ENCODE peak calls at places on chromosomes 4 and X, in five cellular contexts. J, H, L, A and E are unnamed samples.

GRCh38 chrX:38886112-38886511 is 84.9 kb downstream of the MID1IP1 start:
- DNase-seq in J (no peak), H (no peak), L (no peak), A (no peak), E (no peak)

GRCh38 chrX:2609431-2610238 is 81.5 kb upstream of the CD99 start:
- DNase-seq in J (no peak), H (no peak), L (peak), A (peak), E (no peak)

GRCh38 chr4:45621926-45622325 is 501.9 kb downstream of the GABRG1 start:
- DNase-seq in J (no peak), H (no peak), L (peak), A (no peak), E (no peak)

GRCh38 chr4:13537832-13538177 is 6.5 kb downstream of the NKX3-2 start:
- DNase-seq in J (no peak), H (no peak), L (no peak), A (no peak), E (no peak)

GRCh38 chrX:101595739-101596419 is 21.9 kb downstream of the ARMCX6 start:
- DNase-seq in J (no peak), H (no peak), L (peak), A (peak), E (peak)

GRCh38 chrX:11341274-11342256 is 48.4 kb downstream of the AMELX start:
- DNase-seq in J (no peak), H (peak), L (peak), A (peak), E (no peak)

GRCh38 chr4:4569036-4569435 is 27.2 kb upstream of the STX18 start:
- DNase-seq in J (no peak), H (no peak), L (no peak), A (no peak), E (no peak)

GRCh38 chrX:136121788-136122187 is 25.5 kb upstream of the FHL1 start:
- DNase-seq in J (no peak), H (no peak), L (peak), A (no peak), E (no peak)

GRCh38 chrX:118665204-118665603 is 62.2 kb upstream of the IL13RA1 start:
- DNase-seq in J (no peak), H (no peak), L (no peak), A (no peak), E (no peak)

GRCh38 chrX:154426916-154427792 is 1.3 kb upstream of the ATP6AP1 start:
- DNase-seq in J (no peak), H (no peak), L (no peak), A (no peak), E (no peak)

GRCh38 chrX:134804779-134805178 is 146.5 kb upstream of the PLAC1 start:
- DNase-seq in J (no peak), H (no peak), L (no peak), A (no peak), E (no peak)

GRCh38 chrX:120559799-120560198 is 963 bp downstream of the CUL4B start:
- DNase-seq in J (no peak), H (no peak), L (no peak), A (no peak), E (no peak)

GRCh38 chr4:25861951-25862410 is 807 bp downstream of the SEL1L3 start:
- DNase-seq in J (no peak), H (no peak), L (peak), A (peak), E (no peak)

GRCh38 chr4:83019794-83020497 is 9.3 kb upstream of the LIN54 start:
- DNase-seq in J (no peak), H (no peak), L (no peak), A (no peak), E (no peak)

GRCh38 chr4:168124008-168124641 is 31.8 kb downstream of the ANXA10 start:
- DNase-seq in J (no peak), H (no peak), L (peak), A (no peak), E (no peak)

GRCh38 chr4:21327976-21328700 is 620.4 kb downstream of the KCNIP4 start:
- DNase-seq in J (no peak), H (no peak), L (no peak), A (no peak), E (no peak)

GRCh38 chr4:10965196-10965595 is 280.6 kb upstream of the CLNK start:
- DNase-seq in J (no peak), H (no peak), L (peak), A (no peak), E (no peak)

GRCh38 chr4:87108142-87108546 is 112.3 kb downstream of the KLHL8 start:
- DNase-seq in J (no peak), H (no peak), L (peak), A (peak), E (no peak)

GRCh38 chr4:170465434-170465833 is 375.7 kb upstream of the AADAT start:
- DNase-seq in J (no peak), H (no peak), L (no peak), A (peak), E (no peak)

GRCh38 chrX:131068945-131069719 is 11.0 kb downstream of the ARHGAP36 start:
- DNase-seq in J (no peak), H (no peak), L (no peak), A (peak), E (peak)

GRCh38 chr4:61922766-61923165 is 722.6 kb downstream of the ADGRL3 start:
- DNase-seq in J (no peak), H (no peak), L (no peak), A (peak), E (no peak)

GRCh38 chr4:138199568-138200235 is 42.4 kb downstream of the SLC7A11 start:
- DNase-seq in J (no peak), H (peak), L (peak), A (peak), E (no peak)

GRCh38 chr4:164807611-164808010 is 53.7 kb downstream of the SMIM31 start:
- DNase-seq in J (no peak), H (peak), L (peak), A (peak), E (no peak)

GRCh38 chr4:152190907-152191306 is 345.0 kb downstream of the FBXW7 start:
- DNase-seq in J (no peak), H (no peak), L (no peak), A (no peak), E (no peak)

GRCh38 chr4:100981447-100982204 is 365.7 kb downstream of the PPP3CA start:
- DNase-seq in J (no peak), H (no peak), L (peak), A (peak), E (no peak)

GRCh38 chr4:180060159-180060889 is 2182.9 kb upstream of the TENM3 start:
- DNase-seq in J (no peak), H (no peak), L (peak), A (peak), E (no peak)

GRCh38 chr4:8920969-8921368 is 49.3 kb upstream of the HMX1 start:
- DNase-seq in J (no peak), H (peak), L (no peak), A (no peak), E (no peak)

GRCh38 chr4:26204911-26205368 is 115.9 kb upstream of the RBPJ start:
- DNase-seq in J (no peak), H (peak), L (no peak), A (peak), E (no peak)

GRCh38 chr4:67131224-67131623 is 414.1 kb downstream of the CENPC start:
- DNase-seq in J (no peak), H (no peak), L (peak), A (no peak), E (no peak)

GRCh38 chr4:114281561-114281960 is 302.1 kb upstream of the ARSJ start:
- DNase-seq in J (no peak), H (no peak), L (peak), A (no peak), E (no peak)

GRCh38 chrX:19864736-19865135 is 22.7 kb downstream of the SH3KBP1 start:
- DNase-seq in J (no peak), H (no peak), L (no peak), A (no peak), E (no peak)

GRCh38 chrX:129726307-129727111 is 12.3 kb upstream of the XPNPEP2 start:
- DNase-seq in J (peak), H (peak), L (peak), A (peak), E (no peak)

GRCh38 chr4:81833596-81833995 is 361.9 kb upstream of the RASGEF1B start:
- DNase-seq in J (no peak), H (no peak), L (no peak), A (no peak), E (no peak)

GRCh38 chrX:18377802-18378201 is 23.3 kb upstream of the SCML2 start:
- DNase-seq in J (no peak), H (peak), L (no peak), A (peak), E (no peak)

GRCh38 chrX:123884809-123885408 is 25.1 kb downstream of the XIAP start:
- DNase-seq in J (no peak), H (no peak), L (peak), A (peak), E (peak)

GRCh38 chr4:117783716-117784115 is 250.6 kb upstream of the NDST3 start:
- DNase-seq in J (no peak), H (no peak), L (peak), A (no peak), E (no peak)